ENCODE peak calls at places on chromosomes 12 and 14, in six cellular contexts. P is hepatocyte, F is upper lobe of right lung, T is choroid plexus epithelial cell, W is lower lobe of right lung, L is adrenal gland. C is an unnamed sample.

GRCh38 chr14:61416587-61416986 is 95.2 kb downstream of the PRKCH start:
- DNase-seq in P (no peak), F (no peak), T (no peak), W (no peak), L (no peak), C (no peak)

GRCh38 chr12:21500786-21501257 is 613 bp downstream of the RECQL start:
- DNase-seq in P (no peak), F (no peak), T (no peak), W (no peak), L (no peak), C (no peak)

GRCh38 chr12:60169904-60170303 is 574.1 kb downstream of the SLC16A7 start:
- DNase-seq in P (no peak), F (no peak), T (peak; percentile 52), W (no peak), L (no peak), C (no peak)

GRCh38 chr14:90871605-90872233 is 55.5 kb upstream of the TTC7B start:
- DNase-seq in P (no peak), F (no peak), T (peak; percentile 55), W (no peak), L (no peak), C (no peak)

GRCh38 chr14:33848706-33849454 is 102.0 kb downstream of the EGLN3 start:
- DNase-seq in P (peak; percentile 88), F (no peak), T (peak; percentile 67), W (no peak), L (peak; percentile 39), C (peak; percentile 76)

GRCh38 chr14:33768458-33768830 is 182.4 kb downstream of the EGLN3 start:
- DNase-seq in P (no peak), F (no peak), T (peak; percentile 41), W (no peak), L (no peak), C (no peak)

GRCh38 chr14:56555921-56556570 is 23.6 kb upstream of the TMEM260 start:
- DNase-seq in P (peak; percentile 54), F (no peak), T (peak; percentile 78), W (no peak), L (no peak), C (no peak)

GRCh38 chr12:113818833-113819232 is 147.3 kb downstream of the RBM19 start:
- DNase-seq in P (peak; percentile 24), F (no peak), T (peak; percentile 25), W (no peak), L (no peak), C (peak; percentile 36)

GRCh38 chr14:69154779-69155178 is 1.9 kb upstream of the DCAF5 start:
- DNase-seq in P (peak; percentile 54), F (no peak), T (peak; percentile 57), W (no peak), L (peak; percentile 35), C (peak; percentile 5)

GRCh38 chr12:58916891-58917570 is 3.3 kb downstream of the LRIG3 start:
- DNase-seq in P (peak; percentile 52), F (no peak), T (peak; percentile 86), W (no peak), L (no peak), C (no peak)

GRCh38 chr12:62001424-62001823 is 258.8 kb upstream of the USP15 start:
- DNase-seq in P (no peak), F (no peak), T (no peak), W (no peak), L (no peak), C (no peak)

GRCh38 chr12:93618891-93619410 is 46.5 kb downstream of the SOCS2 start:
- DNase-seq in P (no peak), F (no peak), T (no peak), W (no peak), L (no peak), C (no peak)

GRCh38 chr12:25756974-25757665 is 201.4 kb upstream of the RASSF8 start:
- DNase-seq in P (peak; percentile 25), F (no peak), T (no peak), W (no peak), L (no peak), C (no peak)

GRCh38 chr14:105465209-105466031 is 9.2 kb upstream of the CRIP2 start:
- DNase-seq in P (no peak), F (no peak), T (peak; percentile 41), W (no peak), L (no peak), C (no peak)

GRCh38 chr14:81289516-81289915 is 68.8 kb upstream of the GTF2A1 start:
- DNase-seq in P (no peak), F (no peak), T (no peak), W (no peak), L (no peak), C (no peak)

GRCh38 chr14:86639146-86639545 is 1109.2 kb downstream of the FLRT2 start:
- DNase-seq in P (no peak), F (no peak), T (peak; percentile 19), W (no peak), L (no peak), C (no peak)

GRCh38 chr14:86646125-86646524 is 1116.2 kb downstream of the FLRT2 start:
- DNase-seq in P (no peak), F (no peak), T (no peak), W (no peak), L (no peak), C (no peak)

GRCh38 chr14:86641310-86641709 is 1111.4 kb downstream of the FLRT2 start:
- DNase-seq in P (no peak), F (no peak), T (no peak), W (no peak), L (no peak), C (no peak)

GRCh38 chr14:86640288-86640687 is 1110.3 kb downstream of the FLRT2 start:
- DNase-seq in P (no peak), F (no peak), T (no peak), W (no peak), L (no peak), C (no peak)
- TF ChIP-seq CTCF in P (no peak), F (no peak), T (no peak), W (no peak), L (no peak), C (no peak)

DNA sequence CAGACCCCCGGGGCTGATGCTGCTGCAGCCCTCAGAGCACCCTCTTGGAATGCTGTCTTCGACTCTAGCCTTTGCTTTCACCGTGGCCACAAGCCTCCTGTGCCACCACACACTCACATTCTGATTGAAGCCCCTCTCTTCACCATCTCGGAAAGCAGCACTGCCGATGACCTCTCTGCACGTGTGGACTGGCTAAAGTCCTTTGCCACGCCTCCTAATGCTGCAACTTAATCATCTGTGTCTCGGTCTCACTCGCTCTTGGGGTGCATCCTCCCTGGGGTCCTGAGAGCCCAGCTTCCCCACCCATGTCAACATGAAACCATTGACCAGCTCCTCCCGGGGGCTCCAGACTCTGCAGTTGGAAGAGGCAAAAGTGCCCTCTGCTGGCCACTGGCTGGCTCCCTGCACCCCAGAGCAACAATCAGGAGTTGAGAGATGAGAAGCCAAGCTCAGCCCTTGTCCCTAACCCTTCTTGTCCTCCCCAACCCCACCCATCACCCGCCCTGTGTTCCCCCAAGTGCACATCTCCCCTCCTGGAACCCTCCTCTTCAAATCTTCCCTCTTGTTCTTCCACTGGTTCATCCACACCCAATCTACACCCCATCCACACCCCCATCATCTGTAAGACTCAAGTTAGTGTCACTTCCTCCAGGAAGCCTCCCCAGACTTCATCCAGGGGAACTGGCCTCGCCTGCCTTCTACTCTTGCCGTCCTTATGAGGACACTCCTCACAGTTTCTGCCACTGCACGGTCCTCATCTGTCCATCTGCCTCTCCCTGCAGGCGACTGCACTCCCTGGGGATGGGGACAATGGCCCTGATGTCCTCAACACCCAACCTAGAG is 23.6 kb upstream of the FAM181A start:
- DNase-seq in P (peak; percentile 46), F (peak; percentile 69), T (peak; percentile 15), W (no peak), L (no peak), C (peak; percentile 27)
- TF ChIP-seq CTCF in P (peak; percentile 43), F (peak; percentile 35), T (peak; percentile 51), W (peak; percentile 29), L (no peak), C (peak; percentile 49)

DNA sequence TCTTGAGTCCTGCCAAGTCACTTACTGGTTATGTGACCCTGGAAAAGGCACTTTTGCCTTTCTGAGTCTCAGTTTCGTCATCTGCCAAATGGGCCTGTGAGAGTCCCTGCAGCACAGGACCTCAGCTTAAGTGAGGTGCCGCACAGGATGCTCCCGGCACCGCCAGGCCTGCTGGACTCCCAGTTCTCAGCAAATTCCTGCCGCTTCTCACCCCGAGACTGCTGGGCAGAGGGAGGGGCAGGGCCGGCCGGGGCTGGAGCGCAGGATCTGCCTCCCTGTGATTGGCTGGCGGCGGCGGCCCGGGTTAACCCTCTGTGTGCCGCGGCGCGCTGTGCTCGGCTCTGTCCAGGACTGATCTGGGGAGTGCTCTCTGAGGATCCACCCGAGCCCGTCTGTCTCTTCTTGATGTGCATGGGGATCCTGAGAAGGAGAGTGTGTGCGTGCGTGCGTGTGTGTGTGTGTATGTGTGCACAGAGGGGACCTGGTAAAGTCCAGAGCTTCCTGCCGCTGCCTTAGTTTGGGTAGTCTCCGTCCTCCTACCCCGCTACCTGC is 8.6 kb downstream of the SETD1B start:
- DNase-seq in P (peak; percentile 87), F (peak; percentile 90), T (peak; percentile 84), W (peak; percentile 87), L (peak; percentile 82), C (peak; percentile 68)
- TF ChIP-seq CTCF in P (peak; percentile 2), F (no peak), T (peak; percentile 18), W (peak; percentile 26), L (no peak), C (peak; percentile 49)

GRCh38 chr12:109880049-109880931 is at the start of gene GLTP:
- DNase-seq in P (peak; percentile 97), F (peak; percentile 94), T (peak; percentile 65), W (peak; percentile 91), L (peak; percentile 88), C (peak; percentile 76)
- TF ChIP-seq CTCF in P (peak; percentile 52), F (peak; percentile 43), T (no peak), W (peak; percentile 52), L (peak; percentile 94), C (peak; percentile 64)

C was measured in neural crest cell.